ENCODE peak calls at places on chromosomes 11 and 22, in four cellular contexts. U is left lung, Q is NB4, K is K562. X is an unnamed sample.

GRCh38 chr11:10109836-10110235 is 184.2 kb downstream of the SBF2 start:
- DNase-seq in U (no peak), Q (no peak), K (no peak), X (no peak)

GRCh38 chr11:75142714-75143419 is 8.0 kb upstream of the SLCO2B1 start:
- DNase-seq in U (peak; percentile 85), Q (peak; percentile 96), K (peak; percentile 84), X (peak; percentile 85)

GRCh38 chr11:88411265-88411664 is 73.7 kb upstream of the CTSC start:
- DNase-seq in U (no peak), Q (no peak), K (no peak), X (no peak)

GRCh38 chr11:71283960-71284359 is 31.6 kb upstream of the SHANK2 start:
- DNase-seq in U (peak; percentile 81), Q (no peak), K (no peak), X (no peak)

GRCh38 chr11:61294717-61295595 is at the start of gene VWCE:
- DNase-seq in U (peak; percentile 55), Q (peak; percentile 82), K (no peak), X (no peak)

GRCh38 chr11:43268161-43268560 is 43.6 kb upstream of the API5 start:
- DNase-seq in U (no peak), Q (no peak), K (no peak), X (no peak)

GRCh38 chr11:5291207-5291838 is 10.4 kb downstream of the OR51B4 start:
- DNase-seq in U (no peak), Q (peak; percentile 24), K (peak; percentile 49), X (no peak)

GRCh38 chr11:132942611-132943324 is 589.5 kb downstream of the OPCML start:
- DNase-seq in U (no peak), Q (no peak), K (no peak), X (no peak)

GRCh38 chr22:46119093-46119728 is 31.1 kb upstream of the PPARA start:
- DNase-seq in U (no peak), Q (no peak), K (no peak), X (no peak)

GRCh38 chr11:118290923-118291322 is 13.6 kb upstream of the CD3E start:
- DNase-seq in U (peak; percentile 33), Q (peak; percentile 64), K (no peak), X (no peak)

GRCh38 chr11:114896594-114896993 is 218.3 kb downstream of the NXPE2 start:
- DNase-seq in U (no peak), Q (no peak), K (no peak), X (no peak)

GRCh38 chr11:108733479-108734116 is 68.7 kb downstream of the DDX10 start:
- DNase-seq in U (no peak), Q (peak; percentile 82), K (no peak), X (no peak)

GRCh38 chr11:69078930-69079607 is 30.3 kb downstream of the TPCN2 start:
- DNase-seq in U (peak; percentile 56), Q (peak; percentile 59), K (no peak), X (no peak)

GRCh38 chr11:134944131-134944530 is 532.1 kb upstream of the B3GAT1 start:
- DNase-seq in U (no peak), Q (no peak), K (no peak), X (no peak)

GRCh38 chr22:26285632-26286031 is 116.4 kb downstream of the SEZ6L start:
- DNase-seq in U (no peak), Q (no peak), K (no peak), X (no peak)

GRCh38 chr22:47163876-47164513 is 401.5 kb downstream of the TBC1D22A start:
- DNase-seq in U (peak; percentile 25), Q (no peak), K (no peak), X (no peak)

GRCh38 chr22:24422078-24422665 is 5.2 kb upstream of the ADORA2A start:
- DNase-seq in U (no peak), Q (no peak), K (no peak), X (no peak)

GRCh38 chr22:24424901-24425775 is 2.3 kb upstream of the ADORA2A start:
- DNase-seq in U (no peak), Q (no peak), K (no peak), X (no peak)

GRCh38 chr22:24426436-24426835 is 963 bp upstream of the ADORA2A start:
- DNase-seq in U (no peak), Q (no peak), K (no peak), X (no peak)

GRCh38 chr22:24423519-24424000 is 3.8 kb upstream of the ADORA2A start:
- DNase-seq in U (peak; percentile 67), Q (peak; percentile 66), K (peak; percentile 88), X (no peak)

DNA sequence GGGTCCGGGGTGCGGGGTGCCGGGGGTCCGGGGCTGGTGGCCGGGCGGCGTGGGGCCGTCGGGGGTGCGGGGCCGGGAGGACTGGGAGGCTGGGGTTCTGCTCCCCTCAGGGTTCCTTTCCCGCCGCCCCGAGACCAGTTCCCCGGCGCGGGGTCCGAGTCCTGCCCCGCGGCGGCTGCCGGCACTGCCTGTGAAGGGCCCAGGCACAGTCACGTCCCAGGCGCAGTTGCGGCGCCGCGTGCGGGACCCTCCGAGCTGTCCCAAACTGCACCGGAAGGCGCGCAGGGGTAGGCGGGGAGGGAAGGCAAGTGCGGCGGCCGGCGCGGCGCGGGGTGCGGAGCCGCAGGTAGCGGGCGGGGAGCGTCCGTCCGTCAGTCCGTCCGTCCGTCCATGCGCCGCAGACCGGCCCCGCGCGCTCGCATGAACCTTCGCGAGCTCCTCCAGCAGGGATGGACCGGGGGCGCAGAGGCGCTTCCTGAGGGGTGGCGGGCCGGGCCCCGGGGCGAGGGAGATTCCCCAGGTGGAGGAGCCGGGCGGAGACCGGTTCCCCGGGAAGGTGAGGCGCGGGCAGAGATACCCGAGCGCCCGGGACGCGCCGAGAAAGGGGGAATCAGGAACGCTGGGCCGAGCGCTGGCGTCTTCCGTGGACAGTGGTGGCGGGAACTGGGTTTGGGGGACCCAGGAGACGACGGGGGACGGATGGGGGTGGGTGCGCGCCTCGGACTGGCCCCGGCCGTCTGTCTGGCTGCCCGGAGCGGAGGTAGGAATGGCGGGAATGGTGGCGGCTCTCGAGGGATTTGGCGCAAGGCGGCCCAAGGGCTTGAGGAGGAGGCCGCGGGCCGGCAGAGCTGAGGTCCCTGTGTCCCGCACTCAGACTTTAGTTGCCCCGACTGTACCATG is 3.1 kb upstream of the ADORA2A start:
- DNase-seq in U (no peak), Q (peak; percentile 53), K (peak; percentile 56), X (no peak)
- TF ChIP-seq CTCF in U (no peak), Q (no peak), K (no peak), X (peak; percentile 70)

DNA sequence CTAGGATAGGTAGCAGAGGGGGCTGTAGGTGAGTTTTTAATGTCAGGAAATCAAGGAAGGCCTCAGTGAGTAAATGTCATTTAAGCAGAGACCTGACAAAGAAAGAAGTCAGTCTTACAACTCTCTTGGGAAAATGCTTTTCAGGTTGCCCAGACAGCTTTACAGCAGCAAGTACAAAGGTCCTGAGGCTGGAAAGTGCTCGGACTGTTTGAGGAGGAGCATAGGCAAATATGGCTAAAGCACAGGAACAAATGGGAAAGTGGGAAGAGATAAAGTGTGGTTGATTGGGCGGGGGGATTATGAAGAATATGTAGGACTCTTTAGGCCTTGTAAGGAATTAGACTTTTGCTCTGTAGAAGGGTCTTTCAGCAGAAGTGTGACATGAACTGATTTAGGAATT is 125.4 kb downstream of the ARHGAP42 start:
- DNase-seq in U (no peak), Q (no peak), K (no peak), X (no peak)
- TF ChIP-seq CTCF in U (no peak), Q (no peak), K (no peak), X (no peak)

DNA sequence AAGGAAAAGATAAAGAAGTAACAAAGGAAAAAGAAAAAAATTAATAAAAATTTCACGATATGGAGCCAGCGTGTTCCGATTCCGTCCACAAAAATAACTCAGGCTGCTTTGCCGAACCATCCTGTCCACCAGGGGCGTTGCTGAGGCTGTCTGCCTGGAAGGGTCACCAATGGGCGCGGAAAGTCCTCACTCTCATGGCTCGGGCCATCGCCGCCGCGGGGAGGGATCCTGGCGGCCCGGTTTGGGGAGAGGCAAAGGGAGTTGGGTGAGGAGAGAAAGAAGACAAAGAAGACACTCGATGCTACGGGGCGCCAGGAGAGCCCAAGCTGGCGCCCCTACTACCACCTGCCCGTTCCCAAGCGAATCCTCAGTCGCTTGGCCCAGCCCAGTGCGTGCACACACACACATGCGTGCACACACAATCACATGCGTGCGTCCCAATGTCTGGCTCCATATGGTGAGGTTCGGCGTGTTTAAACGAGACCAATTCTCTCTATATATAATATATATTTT is 5.6 kb upstream of the PYGM start:
- DNase-seq in U (peak; percentile 27), Q (no peak), K (no peak), X (no peak)
- TF ChIP-seq CTCF in U (no peak), Q (peak; percentile 21), K (peak; percentile 34), X (no peak)

GRCh38 chr22:35517769-35518530 is 22.7 kb upstream of the RASD2 start:
- DNase-seq in U (no peak), Q (no peak), K (no peak), X (no peak)
- TF ChIP-seq CTCF in U (no peak), Q (no peak), K (no peak), X (no peak)

GRCh38 chr11:113162590-113162961 is 151.8 kb upstream of the TTC12 start:
- DNase-seq in U (no peak), Q (no peak), K (peak; percentile 16), X (no peak)
- TF ChIP-seq CTCF in U (no peak), Q (no peak), K (peak; percentile 26), X (no peak)

GRCh38 chr11:96185220-96185768 is 157.7 kb downstream of the MAML2 start:
- DNase-seq in U (no peak), Q (no peak), K (no peak), X (no peak)
- TF ChIP-seq CTCF in U (no peak), Q (no peak), K (no peak), X (no peak)

DNA sequence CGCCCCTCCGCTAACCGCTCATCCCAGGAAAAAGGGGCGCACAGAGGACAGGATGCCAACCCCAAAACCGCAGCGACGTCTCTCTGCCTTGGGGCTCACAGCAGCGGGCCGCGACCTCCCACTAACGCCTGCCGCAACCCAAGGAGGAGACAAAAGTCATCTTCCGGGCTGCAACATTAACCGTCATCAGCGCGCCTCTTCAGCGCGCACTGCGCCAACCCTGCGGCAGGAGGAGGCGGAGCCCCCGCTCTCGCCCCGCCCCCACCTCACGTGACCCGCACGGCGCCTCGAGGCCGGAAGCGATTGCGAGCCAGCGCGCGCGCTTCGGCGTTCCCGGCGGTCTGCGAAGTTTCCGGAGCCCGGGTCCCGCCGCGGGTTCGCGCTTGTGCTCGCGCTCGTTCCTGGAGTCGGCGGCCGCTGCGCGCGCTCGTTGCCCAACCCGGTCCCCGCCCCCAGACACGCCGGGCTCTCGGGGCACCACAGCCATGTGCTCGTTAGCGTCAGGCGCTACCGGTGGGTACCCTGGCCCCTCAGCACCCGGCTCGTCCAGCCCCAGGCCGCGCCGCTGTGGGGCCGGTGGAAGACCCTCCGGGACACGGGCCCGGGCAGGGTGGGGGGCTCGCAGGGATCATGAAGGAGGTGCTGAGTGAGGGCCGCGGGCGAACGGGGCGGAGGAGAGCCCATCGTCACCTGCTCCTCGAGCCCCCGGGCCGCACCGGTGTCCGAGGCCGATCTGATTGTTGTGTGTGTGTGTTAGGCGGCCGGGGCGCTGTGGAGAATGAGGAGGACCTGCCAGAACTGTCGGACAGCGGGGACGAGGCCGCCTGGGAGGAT is at the start of gene PRMT3:
- DNase-seq in U (peak; percentile 96), Q (peak; percentile 96), K (peak; percentile 94), X (peak; percentile 92)
- TF ChIP-seq CTCF in U (peak; percentile 92), Q (no peak), K (peak; percentile 97), X (peak; percentile 81)

GRCh38 chr11:67373916-67374570 is 645 bp upstream of the CLCF1 start:
- DNase-seq in U (peak; percentile 92), Q (peak; percentile 95), K (peak; percentile 66), X (peak; percentile 87)
- TF ChIP-seq CTCF in U (peak; percentile 25), Q (peak; percentile 56), K (peak; percentile 74), X (peak; percentile 30)

DNA sequence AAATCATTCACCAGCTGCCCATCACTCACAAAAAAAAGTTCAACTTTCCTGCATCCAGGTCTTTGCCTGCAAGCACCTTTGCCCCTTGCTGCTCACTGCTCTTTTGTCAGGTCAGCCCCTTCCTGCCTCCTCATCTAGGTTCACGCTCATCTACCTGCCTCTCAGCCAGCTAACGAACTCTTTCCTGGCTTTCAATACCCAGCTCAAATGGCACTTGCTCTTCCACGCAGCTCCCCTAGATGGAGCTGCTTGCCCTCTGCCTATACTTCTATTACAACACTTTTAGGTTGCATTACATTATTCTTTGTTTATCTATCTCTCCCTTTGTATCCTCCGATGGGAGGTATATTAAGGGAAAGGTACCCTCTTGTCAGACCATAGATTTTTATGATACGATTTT is 78.9 kb upstream of the TBCEL start:
- DNase-seq in U (no peak), Q (peak; percentile 19), K (no peak), X (no peak)
- TF ChIP-seq CTCF in U (peak; percentile 11), Q (peak; percentile 47), K (peak; percentile 45), X (no peak)